ENCODE peak calls at places on chromosomes 4 and X, in four cellular contexts. M is activated CD4-positive, alpha-beta T cell treated with anti-CD3 and anti-CD28 coated beads for 48 hours; U is GM23248; K is activated effector memory CD4-positive, alpha-beta T cell treated with Interleukin-2 at 50 U/mL for 16 hours. R is an unnamed sample.

GRCh38 chrX:17412692-17413091 is 37.7 kb downstream of the NHS start:
- DNase-seq in M (no peak), U (peak), K (no peak), R (no peak)

GRCh38 chr4:9996319-9997110 is 24.8 kb downstream of the SLC2A9 start:
- DNase-seq in M (no peak), U (peak), K (no peak), R (no peak)

GRCh38 chr4:53055274-53055673 is 193.2 kb downstream of the RASL11B start:
- DNase-seq in M (no peak), U (peak), K (no peak), R (no peak)

GRCh38 chrX:107676559-107677378 is 48.5 kb downstream of the PRPS1 start:
- DNase-seq in M (peak), U (peak), K (peak), R (peak)

GRCh38 chrX:9327747-9328145 is 137.1 kb upstream of the TBL1X start:
- DNase-seq in M (no peak), U (peak), K (no peak), R (no peak)

GRCh38 chr4:26372525-26373172 is 51.8 kb downstream of the RBPJ start:
- DNase-seq in M (peak), U (peak), K (peak), R (no peak)

GRCh38 chr4:3371581-3372001 is 70.2 kb upstream of the HGFAC start:
- DNase-seq in M (no peak), U (no peak), K (no peak), R (no peak)

GRCh38 chrX:114465689-114466088 is 118.2 kb upstream of the HTR2C start:
- DNase-seq in M (no peak), U (no peak), K (no peak), R (no peak)

GRCh38 chr4:98565646-98566403 is 92.6 kb downstream of the TSPAN5 start:
- DNase-seq in M (no peak), U (no peak), K (no peak), R (no peak)

GRCh38 chr4:6992728-6993655 is 50.2 kb upstream of the TADA2B start:
- DNase-seq in M (no peak), U (peak), K (no peak), R (no peak)

GRCh38 chr4:153151535-153152452 is 52.4 kb upstream of the TRIM2 start:
- DNase-seq in M (peak), U (peak), K (no peak), R (peak)

GRCh38 chr4:85909851-85910250 is 434.9 kb downstream of the ARHGAP24 start:
- DNase-seq in M (no peak), U (no peak), K (no peak), R (no peak)

GRCh38 chrX:154413142-154413541 is 1.8 kb downstream of the TAFAZZIN start:
- DNase-seq in M (no peak), U (no peak), K (no peak), R (no peak)

GRCh38 chr4:7190278-7190594 is 2.1 kb upstream of the SORCS2 start:
- DNase-seq in M (no peak), U (no peak), K (no peak), R (no peak)

GRCh38 chr4:52372269-52372668 is 286.8 kb downstream of the USP46 start:
- DNase-seq in M (no peak), U (no peak), K (no peak), R (no peak)

GRCh38 chr4:53617101-53617680 is 25.9 kb upstream of the LNX1 start:
- DNase-seq in M (no peak), U (no peak), K (no peak), R (no peak)

GRCh38 chr4:154158756-154159155 is 332.8 kb downstream of the DCHS2 start:
- DNase-seq in M (no peak), U (no peak), K (no peak), R (no peak)

GRCh38 chr4:88610771-88611170 is 18.5 kb downstream of the HERC3 start:
- DNase-seq in M (no peak), U (peak), K (no peak), R (no peak)

R was measured in T-helper 17 cell.